ENCODE peak calls at places on chromosomes 4 and X, in four cellular contexts. One of them, this sample, is unnamed.

GRCh38 chr4:158181906-158182305 is 9.1 kb upstream of the GASK1B start:
- DNase-seq in cardiac fibroblast: no peak
- DNase-seq in GM13976: no peak
- DNase-seq in activated B cell treated with CpG ODN at 0.5 μM for 24 hours: no peak
- DNase-seq in this sample: no peak

GRCh38 chrX:133685806-133686205 is 270.5 kb upstream of the GPC4 start:
- DNase-seq in cardiac fibroblast: no peak
- DNase-seq in GM13976: no peak
- DNase-seq in activated B cell treated with CpG ODN at 0.5 μM for 24 hours: no peak
- DNase-seq in this sample: no peak

GRCh38 chrX:130336531-130336930 is 3.2 kb upstream of the SLC25A14 start:
- DNase-seq in cardiac fibroblast: no peak
- DNase-seq in GM13976: no peak
- DNase-seq in activated B cell treated with CpG ODN at 0.5 μM for 24 hours: no peak
- DNase-seq in this sample: no peak

GRCh38 chr4:77418333-77418732 is 187.3 kb upstream of the CXCL13 start:
- DNase-seq in cardiac fibroblast: peak; percentile 20
- DNase-seq in GM13976: no peak
- DNase-seq in activated B cell treated with CpG ODN at 0.5 μM for 24 hours: no peak
- DNase-seq in this sample: no peak

GRCh38 chr4:128385199-128385598 is 97.6 kb upstream of the PGRMC2 start:
- DNase-seq in cardiac fibroblast: no peak
- DNase-seq in GM13976: no peak
- DNase-seq in activated B cell treated with CpG ODN at 0.5 μM for 24 hours: no peak
- DNase-seq in this sample: no peak

GRCh38 chr4:147498031-147498700 is 17.3 kb downstream of the EDNRA start:
- DNase-seq in cardiac fibroblast: peak; percentile 71
- DNase-seq in GM13976: no peak
- DNase-seq in activated B cell treated with CpG ODN at 0.5 μM for 24 hours: no peak
- DNase-seq in this sample: no peak

GRCh38 chrX:10254746-10255145 is 98.0 kb downstream of the CLCN4 start:
- DNase-seq in cardiac fibroblast: no peak
- DNase-seq in GM13976: no peak
- DNase-seq in activated B cell treated with CpG ODN at 0.5 μM for 24 hours: no peak
- DNase-seq in this sample: no peak

GRCh38 chrX:88613338-88613737 is 133.7 kb upstream of the CPXCR1 start:
- DNase-seq in cardiac fibroblast: peak; percentile 51
- DNase-seq in GM13976: no peak
- DNase-seq in activated B cell treated with CpG ODN at 0.5 μM for 24 hours: no peak
- DNase-seq in this sample: no peak

GRCh38 chrX:14022019-14022418 is 7.7 kb downstream of the GEMIN8 start:
- DNase-seq in cardiac fibroblast: no peak
- DNase-seq in GM13976: no peak
- DNase-seq in activated B cell treated with CpG ODN at 0.5 μM for 24 hours: no peak
- DNase-seq in this sample: no peak

GRCh38 chr4:150098214-150098613 is 20.0 kb downstream of the DCLK2 start:
- DNase-seq in cardiac fibroblast: peak; percentile 29
- DNase-seq in GM13976: no peak
- DNase-seq in activated B cell treated with CpG ODN at 0.5 μM for 24 hours: no peak
- DNase-seq in this sample: no peak

GRCh38 chr4:6105311-6105911 is 87.2 kb upstream of the C4orf50 start:
- DNase-seq in cardiac fibroblast: no peak
- DNase-seq in GM13976: no peak
- DNase-seq in activated B cell treated with CpG ODN at 0.5 μM for 24 hours: no peak
- DNase-seq in this sample: no peak

GRCh38 chr4:182074842-182075241 is 168.4 kb upstream of the TENM3 start:
- DNase-seq in cardiac fibroblast: no peak
- DNase-seq in GM13976: no peak
- DNase-seq in activated B cell treated with CpG ODN at 0.5 μM for 24 hours: no peak
- DNase-seq in this sample: no peak

GRCh38 chrX:1027133-1027532 is 185.3 kb downstream of the CRLF2 start:
- DNase-seq in cardiac fibroblast: no peak
- DNase-seq in GM13976: no peak
- DNase-seq in activated B cell treated with CpG ODN at 0.5 μM for 24 hours: no peak
- DNase-seq in this sample: no peak

GRCh38 chr4:101682946-101683345 is 107.6 kb upstream of the BANK1 start:
- DNase-seq in cardiac fibroblast: no peak
- DNase-seq in GM13976: no peak
- DNase-seq in activated B cell treated with CpG ODN at 0.5 μM for 24 hours: no peak
- DNase-seq in this sample: no peak

GRCh38 chrX:13985697-13986435 is 43.8 kb downstream of the GEMIN8 start:
- DNase-seq in cardiac fibroblast: no peak
- DNase-seq in GM13976: peak; percentile 29
- DNase-seq in activated B cell treated with CpG ODN at 0.5 μM for 24 hours: no peak
- DNase-seq in this sample: no peak

GRCh38 chrX:34528081-34528480 is 129.0 kb downstream of the TMEM47 start:
- DNase-seq in cardiac fibroblast: no peak
- DNase-seq in GM13976: no peak
- DNase-seq in activated B cell treated with CpG ODN at 0.5 μM for 24 hours: no peak
- DNase-seq in this sample: no peak

GRCh38 chr4:1192493-1193205 is 20.3 kb upstream of the SPON2 start:
- DNase-seq in cardiac fibroblast: no peak
- DNase-seq in GM13976: no peak
- DNase-seq in activated B cell treated with CpG ODN at 0.5 μM for 24 hours: peak; percentile 11
- DNase-seq in this sample: no peak

GRCh38 chr4:129668092-129668491 is 572.1 kb downstream of the C4orf33 start:
- DNase-seq in cardiac fibroblast: no peak
- DNase-seq in GM13976: no peak
- DNase-seq in activated B cell treated with CpG ODN at 0.5 μM for 24 hours: no peak
- DNase-seq in this sample: no peak

GRCh38 chr4:129676934-129677333 is 581.0 kb downstream of the C4orf33 start:
- DNase-seq in cardiac fibroblast: no peak
- DNase-seq in GM13976: no peak
- DNase-seq in activated B cell treated with CpG ODN at 0.5 μM for 24 hours: no peak
- DNase-seq in this sample: no peak

GRCh38 chr4:129675036-129675435 is 579.1 kb downstream of the C4orf33 start:
- DNase-seq in cardiac fibroblast: no peak
- DNase-seq in GM13976: no peak
- DNase-seq in activated B cell treated with CpG ODN at 0.5 μM for 24 hours: no peak
- DNase-seq in this sample: no peak

GRCh38 chr4:129672941-129673340 is 577.0 kb downstream of the C4orf33 start:
- DNase-seq in cardiac fibroblast: no peak
- DNase-seq in GM13976: no peak
- DNase-seq in activated B cell treated with CpG ODN at 0.5 μM for 24 hours: no peak
- DNase-seq in this sample: no peak
- TF ChIP-seq CTCF in cardiac fibroblast: no peak
- TF ChIP-seq CTCF in GM13976: no peak
- TF ChIP-seq CTCF in activated B cell treated with CpG ODN at 0.5 μM for 24 hours: no peak
- TF ChIP-seq CTCF in this sample: no peak

GRCh38 chr4:183353557-183353956 is 31.3 kb upstream of the CLDN24 start:
- DNase-seq in cardiac fibroblast: no peak
- DNase-seq in GM13976: no peak
- DNase-seq in activated B cell treated with CpG ODN at 0.5 μM for 24 hours: no peak
- DNase-seq in this sample: no peak
- TF ChIP-seq CTCF in cardiac fibroblast: no peak
- TF ChIP-seq CTCF in GM13976: no peak
- TF ChIP-seq CTCF in activated B cell treated with CpG ODN at 0.5 μM for 24 hours: no peak
- TF ChIP-seq CTCF in this sample: no peak

DNA sequence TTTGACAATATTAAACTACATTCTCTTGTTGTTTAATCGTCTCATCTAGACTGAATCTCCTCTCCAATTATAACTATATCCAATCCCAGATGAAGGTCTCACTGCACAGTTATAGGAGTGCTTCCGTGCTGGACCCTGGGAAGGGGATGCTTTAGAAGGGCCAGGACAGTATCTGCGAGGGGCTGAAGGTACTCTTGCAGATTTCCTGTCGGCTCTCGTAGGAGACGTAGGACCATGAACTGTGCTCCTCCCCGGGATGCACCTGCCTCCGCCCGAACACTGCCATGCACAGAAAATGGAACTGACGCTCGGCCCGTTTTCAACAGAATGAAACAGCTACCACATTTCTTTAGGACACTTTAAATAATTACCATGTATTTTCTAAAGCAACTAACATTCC is 39.4 kb downstream of the FAT1 start:
- DNase-seq in cardiac fibroblast: no peak
- DNase-seq in GM13976: no peak
- DNase-seq in activated B cell treated with CpG ODN at 0.5 μM for 24 hours: no peak
- DNase-seq in this sample: no peak
- TF ChIP-seq CTCF in cardiac fibroblast: no peak
- TF ChIP-seq CTCF in GM13976: no peak
- TF ChIP-seq CTCF in activated B cell treated with CpG ODN at 0.5 μM for 24 hours: no peak
- TF ChIP-seq CTCF in this sample: no peak

DNA sequence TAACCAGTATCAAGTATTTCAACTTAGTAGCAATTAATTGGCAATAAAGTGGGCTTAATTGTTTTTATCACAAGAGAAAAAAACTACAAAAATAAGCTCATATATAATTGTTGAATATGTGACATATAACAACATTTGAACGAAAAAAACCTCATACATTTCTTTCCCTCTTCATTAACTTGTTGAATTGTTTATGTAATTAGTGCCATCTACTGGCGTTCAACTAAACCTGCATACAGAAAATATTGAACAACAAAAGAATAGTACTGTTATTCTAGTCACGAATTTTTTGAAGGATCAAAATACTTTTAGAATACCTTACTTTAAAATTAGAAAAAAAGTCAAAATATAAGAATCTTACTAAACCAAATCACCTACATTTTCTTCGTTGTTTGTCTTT is 586.5 kb upstream of the FTHL17 start:
- DNase-seq in cardiac fibroblast: peak; percentile 52
- DNase-seq in GM13976: no peak
- DNase-seq in activated B cell treated with CpG ODN at 0.5 μM for 24 hours: no peak
- DNase-seq in this sample: no peak
- TF ChIP-seq CTCF in cardiac fibroblast: peak; percentile 35
- TF ChIP-seq CTCF in GM13976: peak; percentile 14
- TF ChIP-seq CTCF in activated B cell treated with CpG ODN at 0.5 μM for 24 hours: no peak
- TF ChIP-seq CTCF in this sample: no peak

GRCh38 chr4:169619958-169620845 is at the start of gene CLCN3:
- DNase-seq in cardiac fibroblast: peak; percentile 98
- DNase-seq in GM13976: peak; percentile 95
- DNase-seq in activated B cell treated with CpG ODN at 0.5 μM for 24 hours: peak; percentile 92
- DNase-seq in this sample: peak; percentile 90
- TF ChIP-seq CTCF in cardiac fibroblast: no peak
- TF ChIP-seq CTCF in GM13976: no peak
- TF ChIP-seq CTCF in activated B cell treated with CpG ODN at 0.5 μM for 24 hours: no peak
- TF ChIP-seq CTCF in this sample: no peak

GRCh38 chrX:6644411-6644810 is 109.5 kb upstream of the VCX3A start:
- DNase-seq in cardiac fibroblast: no peak
- DNase-seq in GM13976: no peak
- DNase-seq in activated B cell treated with CpG ODN at 0.5 μM for 24 hours: no peak
- DNase-seq in this sample: no peak
- TF ChIP-seq CTCF in cardiac fibroblast: peak; percentile 7
- TF ChIP-seq CTCF in GM13976: no peak
- TF ChIP-seq CTCF in activated B cell treated with CpG ODN at 0.5 μM for 24 hours: no peak
- TF ChIP-seq CTCF in this sample: peak; percentile 84

This sample was measured in mesothelial cell of epicardium.